ENCODE peak calls at places on chromosomes 16 and 17, in eight cellular contexts. C, O, D, Q, F, V, J and N are unnamed samples.

GRCh38 chr17:16971458-16972338 is at the start of gene TNFRSF13B:
- DNase-seq in Q (no peak), D (no peak), C (no peak), V (no peak), F (no peak), J (no peak), O (no peak), N (no peak)

GRCh38 chr16:89775223-89775622 is 41.2 kb downstream of the FANCA start:
- DNase-seq in C (no peak), V (no peak), F (no peak), Q (no peak), O (no peak), J (no peak), D (no peak), N (no peak)

GRCh38 chr17:75031972-75032895 is 14.5 kb downstream of the ATP5PD start:
- DNase-seq in Q (peak), V (peak), D (peak), J (no peak), F (peak), C (peak), O (peak), N (peak)

GRCh38 chr17:49850772-49851386 is 3.0 kb upstream of the TAC4 start:
- DNase-seq in V (no peak), C (no peak), O (no peak), F (peak), J (no peak), Q (peak), D (peak), N (no peak)

GRCh38 chr17:2070241-2071023 is 15.5 kb downstream of the HIC1 start:
- DNase-seq in F (no peak), Q (no peak), O (no peak), C (no peak), V (no peak), J (no peak), D (no peak), N (no peak)

GRCh38 chr17:62819511-62820221 is 11.6 kb upstream of the MARCHF10 start:
- DNase-seq in D (peak), V (peak), O (peak), F (peak), C (peak), Q (peak), J (peak), N (peak)

GRCh38 chr17:72576289-72576759 is 455.5 kb downstream of the SOX9 start:
- DNase-seq in D (no peak), C (no peak), F (no peak), V (no peak), J (no peak), O (no peak), Q (no peak), N (no peak)

GRCh38 chr16:66741131-66741900 is 10.1 kb downstream of the DYNC1LI2 start:
- DNase-seq in F (peak), C (peak), Q (no peak), J (peak), O (peak), D (peak), V (peak), N (peak)

GRCh38 chr16:17416461-17417221 is 54.1 kb downstream of the XYLT1 start:
- DNase-seq in J (no peak), F (no peak), C (no peak), D (no peak), Q (peak), O (peak), V (no peak), N (no peak)

GRCh38 chr16:80055831-80056230 is 455.3 kb upstream of the MAF start:
- DNase-seq in D (no peak), F (no peak), V (no peak), J (no peak), Q (no peak), O (no peak), C (no peak), N (no peak)

GRCh38 chr16:84271866-84272265 is 22.8 kb upstream of the WFDC1 start:
- DNase-seq in Q (no peak), C (no peak), F (no peak), V (no peak), J (no peak), O (no peak), D (no peak), N (no peak)

GRCh38 chr17:72614871-72615626 is 477.4 kb downstream of the SLC39A11 start:
- DNase-seq in Q (peak), D (peak), C (no peak), J (no peak), O (no peak), F (peak), V (peak), N (peak)

GRCh38 chr16:56625140-56625942 is at the start of gene MT1E:
- DNase-seq in Q (peak), J (peak), V (peak), C (peak), D (peak), O (peak), F (peak), N (peak)

GRCh38 chr16:85126731-85127662 is 14.7 kb upstream of the CIBAR2 start:
- DNase-seq in J (peak), O (peak), F (no peak), D (peak), V (no peak), C (peak), Q (peak), N (no peak)

GRCh38 chr16:77221482-77221881 is 22.3 kb downstream of the SYCE1L start:
- DNase-seq in C (no peak), V (no peak), O (peak), Q (no peak), J (no peak), F (no peak), D (no peak), N (no peak)

GRCh38 chr17:29628619-29629018 is 5.9 kb upstream of the CORO6 start:
- DNase-seq in J (no peak), D (no peak), F (no peak), C (no peak), O (no peak), Q (no peak), V (no peak), N (no peak)